ENCODE peak calls at places on chromosomes 13 and 19, in ten cellular contexts. E is fibroblast of the conjunctiva; O is fibroblast of the aortic adventitia; U is sigmoid colon; D is CD4-positive, CD25-positive, alpha-beta regulatory T cell; F is activated naive CD4-positive, alpha-beta T cell treated with Interleukin-2 at 50 U/mL for 16 hours; S is small intestine; H is NCI-H1092; K is H9; X is activated T-helper 1 cell treated with anti-CD3 and anti-CD28 coated beads, Interleukin-2, amount 50 U/mL, for 16 hours. I is an unnamed sample.

GRCh38 chr13:113759525-113760137 is 605 bp downstream of the TMEM255B start:
- DNase-seq in E (no peak), O (peak), U (peak), D (no peak), F (no peak), S (no peak), H (no peak), K (no peak), X (no peak), I (no peak)

GRCh38 chr19:35056513-35057063 is 15.1 kb downstream of the HPN start:
- DNase-seq in E (no peak), O (no peak), U (no peak), D (no peak), F (no peak), S (no peak), H (no peak), K (no peak), X (no peak), I (no peak)

GRCh38 chr19:10404888-10405808 is 1.8 kb upstream of the CDC37 start:
- DNase-seq in E (no peak), O (no peak), U (no peak), D (peak), F (peak), S (no peak), H (no peak), K (no peak), X (no peak), I (no peak)

GRCh38 chr13:21321269-21321668 is 137.8 kb downstream of the ZDHHC20 start:
- DNase-seq in E (no peak), O (no peak), U (no peak), D (no peak), F (no peak), S (no peak), H (no peak), K (no peak), X (no peak), I (no peak)

GRCh38 chr13:103066079-103066880 is at the start of gene SLC10A2:
- DNase-seq in E (no peak), O (no peak), U (no peak), D (no peak), F (no peak), S (peak), H (no peak), K (no peak), X (no peak), I (no peak)

GRCh38 chr13:89688908-89689307 is 1658.6 kb upstream of the MIR17HG start:
- DNase-seq in E (peak), O (no peak), U (no peak), D (no peak), F (no peak), S (no peak), H (no peak), K (no peak), X (no peak), I (no peak)

GRCh38 chr19:48713041-48713863 is 6.3 kb downstream of the MAMSTR start:
- DNase-seq in E (no peak), O (no peak), U (no peak), D (peak), F (no peak), S (no peak), H (no peak), K (peak), X (no peak), I (no peak)

GRCh38 chr13:105972811-105973590 is 562.5 kb downstream of the EFNB2 start:
- DNase-seq in E (no peak), O (no peak), U (no peak), D (no peak), F (no peak), S (no peak), H (no peak), K (no peak), X (no peak), I (no peak)

GRCh38 chr13:40597735-40598365 is 68.6 kb downstream of the FOXO1 start:
- DNase-seq in E (no peak), O (no peak), U (no peak), D (no peak), F (no peak), S (no peak), H (no peak), K (no peak), X (no peak), I (no peak)

GRCh38 chr13:23348270-23349126 is 85.0 kb downstream of the SACS start:
- DNase-seq in E (peak), O (peak), U (no peak), D (no peak), F (no peak), S (no peak), H (no peak), K (no peak), X (no peak), I (no peak)

GRCh38 chr19:39588066-39588465 is 14.3 kb upstream of the LGALS13 start:
- DNase-seq in E (no peak), O (no peak), U (no peak), D (no peak), F (no peak), S (no peak), H (no peak), K (no peak), X (no peak), I (no peak)

GRCh38 chr19:6739884-6740588 is 556 bp downstream of the TRIP10 start:
- DNase-seq in E (no peak), O (no peak), U (no peak), D (peak), F (peak), S (peak), H (no peak), K (peak), X (no peak), I (no peak)

GRCh38 chr19:16445238-16446107 is 26.3 kb downstream of the EPS15L1 start:
- DNase-seq in E (no peak), O (no peak), U (no peak), D (no peak), F (no peak), S (no peak), H (no peak), K (no peak), X (no peak), I (no peak)

GRCh38 chr19:15812059-15812722 is 3.3 kb downstream of the OR10H1 start:
- DNase-seq in E (no peak), O (no peak), U (no peak), D (peak), F (peak), S (peak), H (no peak), K (no peak), X (no peak), I (no peak)

GRCh38 chr13:46354143-46355087 is 32.6 kb downstream of the RUBCNL start:
- DNase-seq in E (peak), O (peak), U (no peak), D (peak), F (peak), S (no peak), H (no peak), K (no peak), X (no peak), I (no peak)

GRCh38 chr19:40358773-40359172 is 10.3 kb downstream of the PLD3 start:
- DNase-seq in E (no peak), O (no peak), U (no peak), D (no peak), F (no peak), S (no peak), H (no peak), K (no peak), X (no peak), I (no peak)

GRCh38 chr19:1590641-1591397 is 1.8 kb downstream of the MBD3 start:
- DNase-seq in E (no peak), O (no peak), U (no peak), D (peak), F (peak), S (peak), H (no peak), K (peak), X (no peak), I (no peak)

GRCh38 chr13:52738719-52739467 is 727 bp downstream of the CNMD start:
- DNase-seq in E (no peak), O (no peak), U (no peak), D (peak), F (no peak), S (no peak), H (no peak), K (peak), X (no peak), I (no peak)

GRCh38 chr13:45073809-45074208 is 46.5 kb upstream of the GTF2F2 start:
- DNase-seq in E (no peak), O (no peak), U (no peak), D (no peak), F (no peak), S (no peak), H (no peak), K (peak), X (no peak), I (no peak)

GRCh38 chr19:45767881-45768643 is 990 bp downstream of the SIX5 start:
- DNase-seq in E (no peak), O (peak), U (peak), D (peak), F (no peak), S (peak), H (no peak), K (peak), X (no peak), I (no peak)

GRCh38 chr19:42683917-42684513 is 56.3 kb downstream of the PSG3 start:
- DNase-seq in E (peak), O (peak), U (no peak), D (peak), F (no peak), S (peak), H (no peak), K (no peak), X (no peak), I (no peak)

GRCh38 chr19:54416695-54417491 is 1.6 kb downstream of the TTYH1 start:
- DNase-seq in E (no peak), O (no peak), U (no peak), D (no peak), F (no peak), S (no peak), H (no peak), K (no peak), X (no peak), I (no peak)

GRCh38 chr13:90696656-90697055 is 650.8 kb upstream of the MIR17HG start:
- DNase-seq in E (no peak), O (no peak), U (no peak), D (no peak), F (no peak), S (no peak), H (no peak), K (no peak), X (no peak), I (no peak)

GRCh38 chr19:47049307-47049700 is 880 bp upstream of the TMEM160 start:
- DNase-seq in E (peak), O (peak), U (no peak), D (no peak), F (no peak), S (no peak), H (no peak), K (no peak), X (no peak), I (no peak)

GRCh38 chr19:18762125-18763023 is 28.7 kb downstream of the COMP start:
- DNase-seq in E (peak), O (peak), U (peak), D (no peak), F (no peak), S (peak), H (peak), K (no peak), X (no peak), I (no peak)

GRCh38 chr19:55370305-55370988 is at the start of gene IL11:
- DNase-seq in E (no peak), O (peak), U (no peak), D (no peak), F (no peak), S (no peak), H (no peak), K (no peak), X (no peak), I (no peak)

GRCh38 chr13:106752584-106753202 is 184.8 kb upstream of the ARGLU1 start:
- DNase-seq in E (no peak), O (no peak), U (no peak), D (no peak), F (no peak), S (no peak), H (no peak), K (no peak), X (no peak), I (no peak)

GRCh38 chr13:78862460-78862859 is 203.5 kb upstream of the OBI1 start:
- DNase-seq in E (no peak), O (no peak), U (no peak), D (no peak), F (no peak), S (no peak), H (no peak), K (no peak), X (no peak), I (no peak)

GRCh38 chr13:74450525-74450845 is 316.3 kb upstream of the KLF12 start:
- DNase-seq in E (no peak), O (no peak), U (no peak), D (no peak), F (no peak), S (no peak), H (no peak), K (no peak), X (no peak), I (no peak)

I was measured in vagina.